ENCODE peak calls at places on chromosome 4, in four cellular contexts. T is CD8-positive, alpha-beta T cell; O is Panc1; L is IMR-90. B is an unnamed sample.

GRCh38 chr4:112183252-112183651 is 38.0 kb downstream of the FAM241A start:
- DNase-seq in T (no peak), O (no peak), L (peak; percentile 30), B (no peak)

GRCh38 chr4:70746179-70746839 is 24.5 kb downstream of the RUFY3 start:
- DNase-seq in O (no peak), T (no peak), L (peak; percentile 70), B (no peak)

GRCh38 chr4:141711211-141711610 is 74.8 kb downstream of the IL15 start:
- DNase-seq in L (peak; percentile 51), O (no peak), T (no peak), B (no peak)

GRCh38 chr4:119300072-119300387 is 21.9 kb downstream of the FABP2 start:
- DNase-seq in T (no peak), O (no peak), L (peak; percentile 59), B (peak; percentile 27)

GRCh38 chr4:176499518-176499917 is 179.8 kb downstream of the SPCS3 start:
- DNase-seq in L (peak; percentile 77), T (no peak), O (no peak), B (no peak)

GRCh38 chr4:99661907-99662306 is 4.3 kb upstream of the C4orf54 start:
- DNase-seq in O (no peak), L (no peak), T (no peak), B (no peak)

GRCh38 chr4:40621592-40622512 is 7.8 kb downstream of the RBM47 start:
- DNase-seq in L (peak; percentile 98), T (no peak), O (peak; percentile 38), B (no peak)

GRCh38 chr4:184824776-184825393 is 883 bp downstream of the ACSL1 start:
- DNase-seq in L (no peak), T (peak; percentile 36), O (no peak), B (no peak)

GRCh38 chr4:19807505-19807904 is 444.2 kb upstream of the SLIT2 start:
- DNase-seq in T (no peak), L (peak; percentile 53), O (no peak), B (no peak)

GRCh38 chr4:74189331-74190043 is 31.6 kb downstream of the MTHFD2L start:
- DNase-seq in O (peak; percentile 41), T (no peak), L (peak; percentile 55), B (no peak)

GRCh38 chr4:117495802-117496201 is 410.4 kb upstream of the TRAM1L1 start:
- DNase-seq in O (no peak), T (no peak), L (no peak), B (no peak)

GRCh38 chr4:57037982-57038604 is 59.4 kb downstream of the POLR2B start:
- DNase-seq in L (peak; percentile 55), O (no peak), T (no peak), B (peak; percentile 83)

GRCh38 chr4:51931461-51931860 is 88.5 kb downstream of the DCUN1D4 start:
- DNase-seq in T (no peak), O (no peak), L (no peak), B (no peak)

GRCh38 chr4:121593760-121594159 is 103.0 kb downstream of the ANXA5 start:
- DNase-seq in L (no peak), O (no peak), T (no peak), B (no peak)

GRCh38 chr4:100421356-100421978 is 96.4 kb downstream of the EMCN start:
- DNase-seq in O (no peak), L (peak; percentile 31), T (no peak), B (no peak)

GRCh38 chr4:118282692-118283091 is 70.1 kb downstream of the PRSS12 start:
- DNase-seq in T (no peak), L (peak; percentile 79), O (no peak), B (no peak)

GRCh38 chr4:57104706-57105560 is 5.3 kb downstream of the IGFBP7 start:
- DNase-seq in O (no peak), L (peak; percentile 30), T (no peak), B (no peak)

GRCh38 chr4:30068234-30068633 is 651.9 kb upstream of the PCDH7 start:
- DNase-seq in L (no peak), O (no peak), T (no peak), B (no peak)

GRCh38 chr4:145207934-145208333 is 27.5 kb upstream of the OTUD4 start:
- DNase-seq in L (no peak), O (no peak), T (no peak), B (no peak)

GRCh38 chr4:48905363-48906015 is 1.1 kb downstream of the OCIAD2 start:
- DNase-seq in O (no peak), T (no peak), L (peak; percentile 61), B (no peak)

GRCh38 chr4:26069218-26069617 is 155.2 kb downstream of the SMIM20 start:
- DNase-seq in L (peak; percentile 47), O (no peak), T (no peak), B (no peak)

GRCh38 chr4:47326067-47326466 is 137.4 kb downstream of the COMMD8 start:
- DNase-seq in L (no peak), O (no peak), T (no peak), B (no peak)

GRCh38 chr4:7186081-7186480 is 6.3 kb upstream of the SORCS2 start:
- DNase-seq in L (no peak), T (no peak), O (no peak), B (no peak)
- TF ChIP-seq CTCF in L (peak; percentile 30), T (no peak), O (peak; percentile 69), B (no peak)

DNA sequence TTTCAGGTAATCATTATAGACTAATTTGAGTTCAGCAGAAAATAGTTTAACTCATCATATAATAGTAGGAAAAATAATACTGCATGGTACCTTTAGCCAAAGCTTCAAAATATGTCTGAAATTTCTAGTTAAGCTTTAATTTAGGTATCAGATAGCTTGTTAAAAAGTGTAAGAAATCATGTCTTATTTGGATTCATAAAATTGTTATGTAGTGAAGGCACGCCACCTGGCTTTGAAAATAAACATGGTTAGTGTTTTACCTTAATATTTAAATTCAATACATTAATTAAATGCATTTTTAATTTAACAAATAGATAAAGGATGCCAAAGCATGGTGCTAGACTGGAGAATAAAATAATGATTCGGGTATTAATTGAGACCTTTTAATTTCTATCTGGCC is 211.4 kb downstream of the FSTL5 start:
- DNase-seq in L (no peak), O (no peak), T (no peak), B (no peak)
- TF ChIP-seq CTCF in L (no peak), O (no peak), T (no peak), B (no peak)

DNA sequence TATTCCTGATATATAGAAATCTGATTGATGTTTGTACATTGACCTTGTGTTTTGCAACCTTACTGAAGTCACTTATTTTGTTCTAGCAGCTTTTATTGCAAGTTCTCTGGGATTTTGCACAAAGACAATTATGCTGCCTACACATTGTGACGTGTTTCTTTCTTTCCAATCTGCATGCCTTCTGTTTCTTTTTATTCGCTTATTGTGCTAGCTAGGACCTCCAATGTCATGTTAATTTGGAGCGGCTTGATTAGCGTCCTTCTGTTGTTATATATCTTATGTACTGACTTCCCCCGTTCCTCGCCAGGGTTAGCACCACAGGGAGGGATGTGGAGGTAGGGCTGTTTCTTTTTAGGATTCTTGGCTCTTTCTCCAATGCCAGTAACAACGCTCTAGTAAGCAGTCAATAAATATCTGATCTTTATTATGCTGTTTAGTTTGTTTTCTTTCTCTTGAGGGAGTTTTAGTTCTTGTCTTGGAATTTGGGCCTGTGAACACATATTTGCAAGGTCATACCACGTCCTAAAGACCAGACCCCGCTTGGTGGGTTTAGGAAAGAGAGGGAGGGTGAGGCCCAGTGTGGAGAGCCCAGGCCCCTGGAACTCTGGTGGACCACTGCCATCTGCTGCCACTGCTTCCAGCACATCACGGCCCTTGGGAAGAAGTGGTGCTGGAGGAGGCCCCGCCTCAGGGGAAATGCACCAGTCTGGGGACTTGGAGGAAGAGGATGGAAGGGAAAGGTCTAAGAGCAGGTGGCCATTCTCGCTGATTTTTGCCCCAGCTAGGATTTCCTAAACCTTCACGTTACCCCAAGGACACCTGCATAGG is 129.1 kb downstream of the TRIML1 start:
- DNase-seq in O (no peak), T (no peak), L (no peak), B (no peak)
- TF ChIP-seq CTCF in O (no peak), T (no peak), L (no peak), B (no peak)

GRCh38 chr4:154642361-154642760 is 29.9 kb upstream of the FGG start:
- DNase-seq in T (no peak), O (no peak), L (no peak), B (no peak)
- TF ChIP-seq CTCF in T (no peak), O (no peak), L (no peak), B (no peak)

DNA sequence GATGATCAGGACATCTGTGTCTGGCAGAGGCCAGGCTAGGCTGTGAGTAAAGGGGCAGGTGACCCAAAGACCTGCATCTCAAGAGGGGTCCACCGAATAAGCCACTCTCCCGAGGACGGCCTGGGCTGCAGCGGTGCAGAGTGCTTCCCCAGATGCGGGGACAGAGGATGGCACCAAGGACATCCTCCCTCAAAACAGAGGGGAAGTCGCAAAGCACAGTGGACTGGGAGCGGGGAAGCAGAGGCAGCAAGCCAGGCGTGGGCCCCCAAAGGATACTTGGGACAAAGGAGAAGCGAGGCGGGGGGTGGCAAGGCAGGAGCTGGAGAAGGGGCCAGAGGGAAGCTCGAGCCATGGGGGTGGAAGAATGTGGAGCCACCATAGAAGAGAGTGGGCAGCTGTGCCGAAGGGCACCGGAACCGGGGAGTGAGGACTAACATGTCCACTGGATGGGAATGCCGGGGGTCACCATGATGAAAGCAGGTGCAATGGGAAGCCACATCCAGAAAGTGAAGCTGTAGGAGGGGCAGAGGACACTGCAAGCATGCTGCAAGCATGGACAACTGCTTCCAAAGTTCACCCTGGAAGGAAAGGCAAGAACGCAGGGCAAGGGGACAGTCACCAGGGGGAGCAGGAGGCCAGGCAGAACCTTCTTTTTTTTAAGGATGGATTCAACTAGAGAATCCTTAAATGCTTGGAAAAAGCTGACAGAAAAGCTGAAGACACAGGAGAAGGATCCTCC is 169.6 kb downstream of the AFAP1 start:
- DNase-seq in O (no peak), T (no peak), L (peak; percentile 25), B (no peak)
- TF ChIP-seq CTCF in O (no peak), T (no peak), L (peak; percentile 48), B (no peak)

GRCh38 chr4:55547918-55548317 is 1.2 kb upstream of the CLOCK start:
- DNase-seq in O (no peak), T (no peak), L (no peak), B (no peak)

GRCh38 chr4:55545133-55545532 is 1.6 kb downstream of the CLOCK start:
- DNase-seq in L (peak; percentile 28), O (no peak), T (no peak), B (no peak)

GRCh38 chr4:55547461-55547770 is 707 bp upstream of the CLOCK start:
- DNase-seq in L (no peak), T (no peak), O (no peak), B (no peak)

GRCh38 chr4:55545681-55546632 is 752 bp downstream of the CLOCK start:
- DNase-seq in T (peak; percentile 73), O (no peak), L (peak; percentile 62), B (peak; percentile 77)

GRCh38 chr4:55546633-55547460 is at the start of gene CLOCK:
- DNase-seq in O (no peak), L (peak; percentile 85), T (peak; percentile 81), B (peak; percentile 94)
- TF ChIP-seq CTCF in O (peak; percentile 42), L (peak; percentile 44), T (peak; percentile 41), B (peak; percentile 74)

DNA sequence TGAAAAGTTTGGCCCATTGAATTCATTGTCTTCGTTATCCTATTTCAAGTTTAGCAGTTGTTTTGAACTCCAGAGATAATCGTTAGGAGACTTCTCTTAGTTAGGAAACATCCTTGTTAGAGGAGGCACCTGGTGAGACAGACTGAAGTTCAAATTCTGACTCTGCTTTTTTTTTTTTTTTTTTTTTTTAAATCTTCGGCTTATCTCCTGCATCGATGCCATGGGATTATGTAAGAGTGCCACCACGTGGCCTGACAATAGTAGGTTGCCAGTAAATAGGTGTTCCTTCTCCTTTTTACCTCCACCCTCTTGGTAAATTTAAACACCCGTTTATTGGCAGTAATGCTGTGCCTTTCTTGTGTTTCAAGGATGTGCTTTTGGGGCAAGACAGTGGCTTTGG is 149.3 kb downstream of the SOWAHB start:
- DNase-seq in L (peak; percentile 41), T (no peak), O (no peak), B (no peak)
- TF ChIP-seq CTCF in L (peak; percentile 41), T (no peak), O (peak; percentile 66), B (no peak)

GRCh38 chr4:39435875-39436563 is 22.7 kb downstream of the RPL9 start:
- DNase-seq in O (no peak), L (no peak), T (no peak), B (no peak)
- TF ChIP-seq CTCF in O (peak; percentile 44), L (peak; percentile 5), T (no peak), B (no peak)

B was measured in mesothelial cell of epicardium.